ENCODE peak calls at places on chromosome 1, in six cellular contexts. S is mesendoderm, N is kidney, L is PC-3, W is aorta, V is left lung. I is an unnamed sample.

GRCh38 chr1:29651684-29652665 is 415.7 kb downstream of the PTPRU start:
- DNase-seq in S (no peak), N (no peak), L (no peak), W (no peak), V (no peak), I (no peak)

GRCh38 chr1:180976958-180977357 is 45.7 kb downstream of the STX6 start:
- DNase-seq in S (no peak), N (no peak), L (no peak), W (no peak), V (no peak), I (no peak)

GRCh38 chr1:1019122-1019999 is 559 bp upstream of the AGRN start:
- DNase-seq in S (peak; percentile 86), N (peak; percentile 96), L (peak; percentile 96), W (peak; percentile 92), V (peak; percentile 93), I (peak; percentile 82)

GRCh38 chr1:209850342-209850979 is 22.7 kb downstream of the UTP25 start:
- DNase-seq in S (peak; percentile 64), N (no peak), L (peak; percentile 89), W (no peak), V (no peak), I (no peak)

GRCh38 chr1:38721816-38722215 is 137.8 kb downstream of the RRAGC start:
- DNase-seq in S (no peak), N (no peak), L (no peak), W (no peak), V (no peak), I (no peak)

GRCh38 chr1:3695326-3696217 is 43.3 kb downstream of the TP73 start:
- DNase-seq in S (peak; percentile 60), N (no peak), L (peak; percentile 71), W (no peak), V (peak; percentile 88), I (peak; percentile 11)

GRCh38 chr1:224113005-224113404 is 906 bp upstream of the FBXO28 start:
- DNase-seq in S (no peak), N (no peak), L (peak; percentile 50), W (no peak), V (no peak), I (no peak)

GRCh38 chr1:42962641-42963377 is 4.1 kb upstream of the SLC2A1 start:
- DNase-seq in S (peak; percentile 89), N (peak; percentile 92), L (peak; percentile 69), W (peak; percentile 93), V (peak; percentile 60), I (no peak)

GRCh38 chr1:206555473-206555935 is 48.2 kb downstream of the RASSF5 start:
- DNase-seq in S (no peak), N (peak; percentile 83), L (no peak), W (no peak), V (no peak), I (peak; percentile 53)

GRCh38 chr1:169945171-169945570 is 51.5 kb upstream of the SCYL3 start:
- DNase-seq in S (no peak), N (peak; percentile 69), L (no peak), W (peak; percentile 55), V (peak; percentile 67), I (peak; percentile 5)

GRCh38 chr1:17207966-17208418 is 3.1 kb downstream of the PADI1 start:
- DNase-seq in S (peak; percentile 89), N (no peak), L (peak; percentile 91), W (no peak), V (no peak), I (peak; percentile 8)

GRCh38 chr1:19752083-19752696 is 47.5 kb downstream of the TMCO4 start:
- DNase-seq in S (no peak), N (no peak), L (peak; percentile 87), W (no peak), V (no peak), I (no peak)

GRCh38 chr1:205018381-205018780 is 24.6 kb upstream of the CNTN2 start:
- DNase-seq in S (no peak), N (no peak), L (no peak), W (no peak), V (no peak), I (no peak)

GRCh38 chr1:40877681-40878080 is 15.5 kb upstream of the CITED4 start:
- DNase-seq in S (peak; percentile 49), N (peak; percentile 94), L (peak; percentile 71), W (peak; percentile 93), V (peak; percentile 77), I (no peak)

GRCh38 chr1:186662752-186663151 is 17.5 kb downstream of the PTGS2 start:
- DNase-seq in S (peak; percentile 70), N (no peak), L (peak; percentile 46), W (no peak), V (no peak), I (no peak)

GRCh38 chr1:8969937-8970336 is 24.3 kb downstream of the CA6 start:
- DNase-seq in S (no peak), N (no peak), L (no peak), W (no peak), V (no peak), I (no peak)

GRCh38 chr1:116763787-116764465 is 9.7 kb downstream of the CD2 start:
- DNase-seq in S (peak; percentile 61), N (no peak), L (peak; percentile 53), W (no peak), V (no peak), I (no peak)

GRCh38 chr1:34199927-34200326 is 23.2 kb downstream of the C1orf94 start:
- DNase-seq in S (no peak), N (no peak), L (peak; percentile 45), W (no peak), V (no peak), I (no peak)
- H3K27ac ChIP-seq in S (no peak overlapping the region), N (no peak overlapping the region), L (no peak overlapping the region), W (no peak overlapping the region), V (no peak overlapping the region), I (no peak overlapping the region)

GRCh38 chr1:97379387-97380075 is 541.3 kb downstream of the DPYD start:
- DNase-seq in S (no peak), N (no peak), L (no peak), W (no peak), V (no peak), I (no peak)
- H3K27ac ChIP-seq in S (no peak overlapping the region), N (no peak overlapping the region), L (no peak overlapping the region), W (no peak overlapping the region), V (no peak overlapping the region), I (no peak overlapping the region)

GRCh38 chr1:110857964-110858948 is 14.7 kb upstream of the CD53 start:
- DNase-seq in S (no peak), N (no peak), L (peak; percentile 39), W (no peak), V (no peak), I (no peak)
- H3K27ac ChIP-seq in S (no peak overlapping the region), N (no peak overlapping the region), L (no peak overlapping the region), W (no peak overlapping the region), V (no peak overlapping the region), I (no peak overlapping the region)

DNA sequence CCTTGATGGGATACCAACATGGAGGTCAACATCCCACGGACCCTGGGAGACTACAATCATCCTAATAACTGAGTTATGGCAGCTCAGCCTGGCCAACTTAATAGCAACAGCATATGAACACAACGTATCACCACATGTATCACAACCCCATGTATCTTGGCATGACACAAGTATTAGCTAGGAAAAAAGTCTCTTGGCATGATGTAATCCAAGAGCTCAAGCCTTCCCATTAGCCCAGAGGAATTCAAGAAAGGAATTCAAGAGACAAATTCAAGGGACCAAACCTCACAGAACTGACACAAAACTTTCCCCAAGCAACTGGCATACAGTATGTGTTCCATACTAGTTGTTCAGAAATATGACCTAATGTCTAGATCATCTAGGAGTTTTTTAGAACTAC is 100.9 kb upstream of the HMGB4 start:
- DNase-seq in S (peak; percentile 20), N (no peak), L (no peak), W (no peak), V (no peak), I (no peak)
- H3K27ac ChIP-seq in S (no peak overlapping the region), N (no peak overlapping the region), L (no peak overlapping the region), W (no peak overlapping the region), V (no peak overlapping the region), I (no peak overlapping the region)

GRCh38 chr1:211642870-211643269 is 32.6 kb downstream of the NEK2 start:
- DNase-seq in S (no peak), N (no peak), L (no peak), W (no peak), V (no peak), I (no peak)
- H3K27ac ChIP-seq in S (no peak overlapping the region), N (peak overlapping the region; percentile 22), L (no peak overlapping the region), W (peak overlapping the region; percentile 4), V (no peak overlapping the region), I (no peak overlapping the region)

I was measured in CD8-positive, alpha-beta memory T cell.